ENCODE peak calls at places on chromosomes 16 and 17, in seven cellular contexts. A is GM04503; T is brain microvascular endothelial cell; U is astrocyte of the cerebellum; H is stimulated activated naive CD4-positive, alpha-beta T cell; C is iris pigment epithelial cell; B is effector memory CD4-positive, alpha-beta T cell. E is an unnamed sample.

GRCh38 chr16:31198207-31198882 is 4.2 kb downstream of the PYCARD start:
- DNase-seq in B (no peak), C (no peak), U (no peak), H (no peak), A (no peak), T (no peak), E (no peak)

GRCh38 chr16:52657924-52658323 is 111.0 kb upstream of the TOX3 start:
- DNase-seq in C (no peak), A (no peak), H (no peak), T (no peak), B (no peak), U (no peak), E (no peak)

GRCh38 chr16:8374032-8374431 is 216.3 kb downstream of the TMEM114 start:
- DNase-seq in T (no peak), H (no peak), A (no peak), B (no peak), U (no peak), C (no peak), E (no peak)

GRCh38 chr17:51298508-51299371 is 38.4 kb downstream of the UTP18 start:
- DNase-seq in H (no peak), C (peak), U (peak), A (no peak), B (no peak), T (peak), E (peak)

GRCh38 chr16:79436885-79437284 is 163.7 kb downstream of the MAF start:
- DNase-seq in C (no peak), B (no peak), U (no peak), H (no peak), A (no peak), T (no peak), E (no peak)

GRCh38 chr16:3431779-3432219 is 11.5 kb downstream of the ZNF597 start:
- DNase-seq in U (no peak), B (peak), C (peak), H (peak), T (peak), A (peak), E (no peak)

GRCh38 chr17:39696731-39697130 is 3.1 kb upstream of the ERBB2 start:
- DNase-seq in B (no peak), U (no peak), C (no peak), H (no peak), A (no peak), T (no peak), E (no peak)

GRCh38 chr17:20226814-20227482 is 217.8 kb downstream of the SPECC1 start:
- DNase-seq in B (peak), T (peak), H (peak), U (peak), C (peak), A (no peak), E (peak)

GRCh38 chr17:31533546-31534155 is 142.2 kb downstream of the RAB11FIP4 start:
- DNase-seq in U (no peak), C (peak), T (peak), B (no peak), H (no peak), A (no peak), E (peak)

GRCh38 chr16:4882261-4882632 is 35.0 kb downstream of the UBN1 start:
- DNase-seq in T (peak), U (peak), C (no peak), B (no peak), A (no peak), H (no peak), E (no peak)

GRCh38 chr17:2892305-2892971 is 96.2 kb downstream of the RAP1GAP2 start:
- DNase-seq in H (no peak), C (peak), T (peak), B (no peak), A (peak), U (peak), E (no peak)

GRCh38 chr17:72407336-72408121 is 286.7 kb downstream of the SOX9 start:
- DNase-seq in U (peak), B (no peak), C (peak), T (peak), H (no peak), A (peak), E (peak)

E was measured in germinal center.